ENCODE peak calls at places on chromosome 11, in nine cellular contexts. O, G, W, J, Z, L, Q, T and S are unnamed samples.

GRCh38 chr11:44556735-44557409 is 8.6 kb upstream of the CD82 start:
- DNase-seq in O (no peak), G (no peak), W (no peak), J (peak; percentile 53), Z (no peak), L (no peak), Q (peak; percentile 64), T (no peak), S (peak; percentile 71)

GRCh38 chr11:114348200-114349191 is 51.8 kb downstream of the C11orf71 start:
- DNase-seq in O (no peak), G (no peak), W (peak; percentile 31), J (peak; percentile 22), Z (peak; percentile 15), L (peak; percentile 24), Q (peak; percentile 34), T (peak; percentile 46), S (peak; percentile 79)

GRCh38 chr11:35141034-35141433 is 2.1 kb downstream of the CD44 start:
- DNase-seq in O (no peak), G (no peak), W (no peak), J (no peak), Z (no peak), L (no peak), Q (no peak), T (no peak), S (no peak)

GRCh38 chr11:99063331-99063730 is 42.6 kb downstream of the CNTN5 start:
- DNase-seq in O (no peak), G (no peak), W (no peak), J (no peak), Z (no peak), L (no peak), Q (no peak), T (no peak), S (no peak)

GRCh38 chr11:130551388-130551787 is 102.9 kb downstream of the ADAMTS15 start:
- DNase-seq in O (no peak), G (no peak), W (no peak), J (no peak), Z (no peak), L (no peak), Q (no peak), T (no peak), S (no peak)

GRCh38 chr11:65927904-65928397 is 8.7 kb downstream of the DRAP1 start:
- DNase-seq in O (peak; percentile 68), G (peak; percentile 84), W (no peak), J (peak; percentile 80), Z (no peak), L (no peak), Q (peak; percentile 47), T (no peak), S (peak; percentile 47)

GRCh38 chr11:76824980-76825725 is 35.6 kb upstream of the ACER3 start:
- DNase-seq in O (no peak), G (no peak), W (no peak), J (no peak), Z (no peak), L (no peak), Q (no peak), T (no peak), S (no peak)

GRCh38 chr11:2573240-2574042 is 126.4 kb downstream of the KCNQ1OT1 start:
- DNase-seq in O (peak; percentile 31), G (no peak), W (no peak), J (no peak), Z (no peak), L (no peak), Q (no peak), T (no peak), S (no peak)

GRCh38 chr11:118605116-118605867 is 2.1 kb upstream of the PHLDB1 start:
- DNase-seq in O (no peak), G (no peak), W (peak; percentile 94), J (no peak), Z (peak; percentile 78), L (no peak), Q (peak; percentile 84), T (no peak), S (peak; percentile 99)

GRCh38 chr11:45075519-45075918 is 70.9 kb upstream of the PRDM11 start:
- DNase-seq in O (no peak), G (no peak), W (no peak), J (no peak), Z (no peak), L (no peak), Q (no peak), T (no peak), S (no peak)

GRCh38 chr11:114614127-114614720 is 18.6 kb upstream of the NXPE4 start:
- DNase-seq in O (no peak), G (no peak), W (no peak), J (no peak), Z (no peak), L (no peak), Q (no peak), T (no peak), S (no peak)

GRCh38 chr11:96538104-96538503 is 148.3 kb downstream of the JRKL start:
- DNase-seq in O (no peak), G (no peak), W (no peak), J (no peak), Z (no peak), L (no peak), Q (no peak), T (no peak), S (no peak)

GRCh38 chr11:5460983-5461621 is 12.0 kb downstream of the OR51I2 start:
- DNase-seq in O (peak; percentile 36), G (no peak), W (no peak), J (no peak), Z (no peak), L (no peak), Q (no peak), T (no peak), S (no peak)

GRCh38 chr11:87141322-87141721 is 103.6 kb downstream of the TMEM135 start:
- DNase-seq in O (no peak), G (no peak), W (no peak), J (no peak), Z (no peak), L (no peak), Q (no peak), T (no peak), S (no peak)

GRCh38 chr11:13105237-13105844 is 96.2 kb downstream of the RASSF10 start:
- DNase-seq in O (no peak), G (no peak), W (no peak), J (no peak), Z (peak; percentile 41), L (peak; percentile 22), Q (peak; percentile 35), T (no peak), S (no peak)

GRCh38 chr11:8327761-8328192 is 64.1 kb upstream of the LMO1 start:
- DNase-seq in O (no peak), G (peak; percentile 62), W (no peak), J (no peak), Z (no peak), L (no peak), Q (no peak), T (no peak), S (no peak)

GRCh38 chr11:44605068-44605708 is 39.7 kb downstream of the CD82 start:
- DNase-seq in O (no peak), G (no peak), W (no peak), J (no peak), Z (no peak), L (no peak), Q (no peak), T (no peak), S (no peak)

GRCh38 chr11:73366265-73366610 is 10.0 kb upstream of the RELT start:
- DNase-seq in O (no peak), G (no peak), W (no peak), J (peak; percentile 72), Z (no peak), L (no peak), Q (no peak), T (no peak), S (no peak)

GRCh38 chr11:15629690-15630321 is 515.1 kb downstream of the INSC start:
- DNase-seq in O (no peak), G (no peak), W (no peak), J (no peak), Z (no peak), L (no peak), Q (no peak), T (no peak), S (peak; percentile 42)

GRCh38 chr11:35352107-35352888 is 67.1 kb downstream of the SLC1A2 start:
- DNase-seq in O (no peak), G (no peak), W (no peak), J (no peak), Z (no peak), L (no peak), Q (peak; percentile 70), T (no peak), S (no peak)

GRCh38 chr11:128595221-128595620 is 7.9 kb upstream of the ETS1 start:
- DNase-seq in O (no peak), G (no peak), W (no peak), J (no peak), Z (no peak), L (no peak), Q (no peak), T (no peak), S (peak; percentile 66)

GRCh38 chr11:128901655-128902514 is 10.7 kb downstream of the KCNJ5 start:
- DNase-seq in O (no peak), G (no peak), W (no peak), J (no peak), Z (no peak), L (no peak), Q (no peak), T (no peak), S (no peak)